ENCODE peak calls at places on chromosomes 6 and 20, in ten cellular contexts. One of them, this sample, is unnamed.

GRCh38 chr6:130129781-130130246 is 92.9 kb downstream of the SAMD3 start:
- DNase-seq in tibial artery: no peak
- DNase-seq in cardiac muscle cell: no peak
- DNase-seq in CD8-positive, alpha-beta T cell: no peak
- DNase-seq in substantia nigra: no peak
- DNase-seq in left ventricle myocardium inferior: no peak
- DNase-seq in foreskin keratinocyte: peak
- DNase-seq in right cardiac atrium: no peak
- DNase-seq in lower lobe of right lung: no peak
- DNase-seq in IMR-90: peak
- DNase-seq in this sample: no peak

GRCh38 chr6:12163149-12163548 is 127.0 kb upstream of the EDN1 start:
- DNase-seq in tibial artery: no peak
- DNase-seq in cardiac muscle cell: no peak
- DNase-seq in CD8-positive, alpha-beta T cell: peak
- DNase-seq in substantia nigra: no peak
- DNase-seq in left ventricle myocardium inferior: no peak
- DNase-seq in foreskin keratinocyte: no peak
- DNase-seq in right cardiac atrium: no peak
- DNase-seq in lower lobe of right lung: no peak
- DNase-seq in IMR-90: no peak
- DNase-seq in this sample: no peak

GRCh38 chr6:163860194-163861081 is 445.9 kb downstream of the QKI start:
- DNase-seq in tibial artery: no peak
- DNase-seq in cardiac muscle cell: peak
- DNase-seq in CD8-positive, alpha-beta T cell: no peak
- DNase-seq in substantia nigra: no peak
- DNase-seq in left ventricle myocardium inferior: peak
- DNase-seq in foreskin keratinocyte: no peak
- DNase-seq in right cardiac atrium: peak
- DNase-seq in lower lobe of right lung: no peak
- DNase-seq in IMR-90: peak
- DNase-seq in this sample: no peak

GRCh38 chr6:146950351-146950835 is 253.8 kb upstream of the STXBP5 start:
- DNase-seq in tibial artery: no peak
- DNase-seq in cardiac muscle cell: peak
- DNase-seq in CD8-positive, alpha-beta T cell: no peak
- DNase-seq in substantia nigra: no peak
- DNase-seq in left ventricle myocardium inferior: no peak
- DNase-seq in foreskin keratinocyte: peak
- DNase-seq in right cardiac atrium: no peak
- DNase-seq in lower lobe of right lung: no peak
- DNase-seq in IMR-90: peak
- DNase-seq in this sample: no peak

GRCh38 chr20:16098890-16099639 is 474.2 kb downstream of the KIF16B start:
- DNase-seq in tibial artery: no peak
- DNase-seq in cardiac muscle cell: no peak
- DNase-seq in CD8-positive, alpha-beta T cell: no peak
- DNase-seq in substantia nigra: no peak
- DNase-seq in left ventricle myocardium inferior: no peak
- DNase-seq in foreskin keratinocyte: no peak
- DNase-seq in right cardiac atrium: no peak
- DNase-seq in lower lobe of right lung: no peak
- DNase-seq in IMR-90: no peak
- DNase-seq in this sample: no peak

GRCh38 chr6:4953440-4953839 is 50.4 kb downstream of the RPP40 start:
- DNase-seq in tibial artery: no peak
- DNase-seq in cardiac muscle cell: no peak
- DNase-seq in CD8-positive, alpha-beta T cell: no peak
- DNase-seq in substantia nigra: no peak
- DNase-seq in left ventricle myocardium inferior: no peak
- DNase-seq in foreskin keratinocyte: no peak
- DNase-seq in right cardiac atrium: no peak
- DNase-seq in lower lobe of right lung: no peak
- DNase-seq in IMR-90: no peak
- DNase-seq in this sample: no peak

GRCh38 chr6:31473780-31474725 is 23.9 kb upstream of the MICB start:
- DNase-seq in tibial artery: no peak
- DNase-seq in cardiac muscle cell: peak
- DNase-seq in CD8-positive, alpha-beta T cell: no peak
- DNase-seq in substantia nigra: no peak
- DNase-seq in left ventricle myocardium inferior: no peak
- DNase-seq in foreskin keratinocyte: peak
- DNase-seq in right cardiac atrium: no peak
- DNase-seq in lower lobe of right lung: no peak
- DNase-seq in IMR-90: peak
- DNase-seq in this sample: peak

GRCh38 chr6:129843573-129843972 is 17.5 kb downstream of the TMEM244 start:
- DNase-seq in tibial artery: no peak
- DNase-seq in cardiac muscle cell: no peak
- DNase-seq in CD8-positive, alpha-beta T cell: no peak
- DNase-seq in substantia nigra: no peak
- DNase-seq in left ventricle myocardium inferior: no peak
- DNase-seq in foreskin keratinocyte: no peak
- DNase-seq in right cardiac atrium: no peak
- DNase-seq in lower lobe of right lung: no peak
- DNase-seq in IMR-90: no peak
- DNase-seq in this sample: no peak

GRCh38 chr6:157037165-157037564 is 260.0 kb downstream of the ARID1B start:
- DNase-seq in tibial artery: no peak
- DNase-seq in cardiac muscle cell: no peak
- DNase-seq in CD8-positive, alpha-beta T cell: no peak
- DNase-seq in substantia nigra: no peak
- DNase-seq in left ventricle myocardium inferior: no peak
- DNase-seq in foreskin keratinocyte: peak
- DNase-seq in right cardiac atrium: no peak
- DNase-seq in lower lobe of right lung: no peak
- DNase-seq in IMR-90: no peak
- DNase-seq in this sample: no peak

DNA sequence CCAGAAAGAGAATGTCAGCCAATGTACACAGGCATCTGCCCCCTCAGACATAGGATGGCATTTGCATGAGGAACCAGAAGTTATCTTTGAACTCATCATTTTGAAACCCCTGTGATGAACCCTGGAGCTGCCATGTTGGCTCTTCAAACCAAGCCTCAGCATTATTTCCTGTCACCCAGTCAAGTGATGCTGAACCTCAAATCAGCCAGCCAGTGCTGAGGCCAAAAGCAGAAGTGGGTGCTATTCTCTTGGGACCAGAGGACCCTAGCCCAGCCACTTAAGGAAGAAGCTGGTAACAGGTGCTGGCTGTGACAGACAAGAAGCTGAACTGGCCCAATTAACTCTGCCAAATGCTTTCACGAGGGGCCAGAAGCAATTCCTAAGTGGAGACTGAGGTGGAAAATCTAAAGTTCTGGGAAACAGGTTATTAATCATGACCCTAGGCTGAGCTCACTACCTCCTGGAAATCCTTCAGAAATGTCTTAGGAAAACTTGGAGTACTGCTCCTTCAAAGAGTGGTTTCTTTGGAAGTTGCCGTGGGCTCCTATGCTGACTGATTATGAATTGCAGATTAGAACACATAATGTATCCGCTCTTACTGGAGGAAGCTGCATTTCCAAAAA is 4.0 kb downstream of the PKIG start:
- DNase-seq in tibial artery: no peak
- DNase-seq in cardiac muscle cell: no peak
- DNase-seq in CD8-positive, alpha-beta T cell: no peak
- DNase-seq in substantia nigra: no peak
- DNase-seq in left ventricle myocardium inferior: no peak
- DNase-seq in foreskin keratinocyte: no peak
- DNase-seq in right cardiac atrium: no peak
- DNase-seq in lower lobe of right lung: no peak
- DNase-seq in IMR-90: no peak
- DNase-seq in this sample: no peak
- H3K27ac ChIP-seq in tibial artery: peak
- H3K27ac ChIP-seq in cardiac muscle cell: peak
- H3K27ac ChIP-seq in CD8-positive, alpha-beta T cell: no peak
- H3K27ac ChIP-seq in substantia nigra: no peak
- H3K27ac ChIP-seq in left ventricle myocardium inferior: peak
- H3K27ac ChIP-seq in foreskin keratinocyte: no peak
- H3K27ac ChIP-seq in right cardiac atrium: peak
- H3K27ac ChIP-seq in lower lobe of right lung: peak
- H3K27ac ChIP-seq in IMR-90: no peak
- H3K27ac ChIP-seq in this sample: no peak

DNA sequence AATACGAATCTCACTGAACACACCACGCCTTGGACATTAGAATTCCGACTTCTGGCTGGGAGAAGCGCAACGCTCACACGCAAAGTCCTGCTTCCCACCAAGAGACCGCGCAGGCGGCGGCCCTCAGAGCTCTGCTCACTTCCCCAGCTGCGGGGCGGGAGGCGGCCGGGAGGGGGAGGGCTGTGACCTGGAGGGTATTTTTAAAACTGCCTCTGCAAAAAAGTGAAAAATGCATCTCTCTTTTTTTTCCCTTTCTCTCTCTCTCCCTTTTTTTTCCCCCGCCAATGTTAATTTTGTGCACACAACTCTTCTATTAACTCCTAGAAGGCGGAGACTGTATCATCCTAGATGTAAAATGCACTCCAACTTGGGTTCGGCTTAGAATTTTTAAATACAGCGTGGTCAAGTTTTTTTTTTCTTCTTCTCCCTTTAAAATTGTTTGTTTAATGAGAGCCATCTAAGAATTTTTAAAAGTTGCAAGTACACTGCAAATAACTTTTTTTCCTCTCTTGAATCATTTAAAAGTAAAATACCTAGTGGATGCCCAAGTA is 66.4 kb downstream of the STX11 start:
- DNase-seq in tibial artery: no peak
- DNase-seq in cardiac muscle cell: no peak
- DNase-seq in CD8-positive, alpha-beta T cell: peak
- DNase-seq in substantia nigra: peak
- DNase-seq in left ventricle myocardium inferior: no peak
- DNase-seq in foreskin keratinocyte: no peak
- DNase-seq in right cardiac atrium: peak
- DNase-seq in lower lobe of right lung: peak
- DNase-seq in IMR-90: no peak
- DNase-seq in this sample: no peak
- H3K27ac ChIP-seq in tibial artery: peak
- H3K27ac ChIP-seq in cardiac muscle cell: peak
- H3K27ac ChIP-seq in CD8-positive, alpha-beta T cell: peak
- H3K27ac ChIP-seq in substantia nigra: peak
- H3K27ac ChIP-seq in left ventricle myocardium inferior: peak
- H3K27ac ChIP-seq in foreskin keratinocyte: peak
- H3K27ac ChIP-seq in right cardiac atrium: peak
- H3K27ac ChIP-seq in lower lobe of right lung: peak
- H3K27ac ChIP-seq in IMR-90: peak
- H3K27ac ChIP-seq in this sample: peak

GRCh38 chr6:36460916-36461315 is 18.1 kb downstream of the KCTD20 start:
- DNase-seq in tibial artery: no peak
- DNase-seq in cardiac muscle cell: no peak
- DNase-seq in CD8-positive, alpha-beta T cell: no peak
- DNase-seq in substantia nigra: no peak
- DNase-seq in left ventricle myocardium inferior: no peak
- DNase-seq in foreskin keratinocyte: no peak
- DNase-seq in right cardiac atrium: no peak
- DNase-seq in lower lobe of right lung: no peak
- DNase-seq in IMR-90: no peak
- DNase-seq in this sample: no peak

GRCh38 chr6:36459483-36459882 is 16.7 kb downstream of the KCTD20 start:
- DNase-seq in tibial artery: no peak
- DNase-seq in cardiac muscle cell: no peak
- DNase-seq in CD8-positive, alpha-beta T cell: no peak
- DNase-seq in substantia nigra: no peak
- DNase-seq in left ventricle myocardium inferior: no peak
- DNase-seq in foreskin keratinocyte: no peak
- DNase-seq in right cardiac atrium: no peak
- DNase-seq in lower lobe of right lung: no peak
- DNase-seq in IMR-90: no peak
- DNase-seq in this sample: no peak

DNA sequence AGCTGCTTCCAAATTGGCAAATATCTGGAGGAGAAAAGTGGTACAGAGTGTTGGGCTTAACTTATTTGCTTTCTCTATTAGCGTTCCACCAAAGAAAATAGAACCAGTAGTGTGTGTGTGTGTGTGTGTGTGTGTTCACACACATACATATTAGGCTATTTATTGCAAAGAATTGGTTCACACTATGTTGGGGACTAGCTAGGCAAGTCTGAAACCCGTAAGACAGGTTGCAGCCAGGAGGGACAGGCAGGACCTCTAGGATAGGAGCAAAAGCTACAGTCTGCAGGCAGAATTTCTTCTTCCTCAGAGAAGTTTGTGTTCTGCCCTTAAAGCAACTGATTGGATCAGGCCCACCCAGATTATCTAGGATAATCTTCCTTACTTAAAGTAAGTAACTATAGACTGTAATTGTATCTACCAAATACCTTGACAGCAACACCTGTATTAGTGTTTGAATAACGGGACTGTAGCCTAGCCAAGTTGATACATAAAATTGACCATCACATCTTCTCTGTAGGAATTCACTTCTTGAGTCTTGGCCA is 12.8 kb downstream of the KCTD20 start:
- DNase-seq in tibial artery: no peak
- DNase-seq in cardiac muscle cell: no peak
- DNase-seq in CD8-positive, alpha-beta T cell: no peak
- DNase-seq in substantia nigra: no peak
- DNase-seq in left ventricle myocardium inferior: no peak
- DNase-seq in foreskin keratinocyte: no peak
- DNase-seq in right cardiac atrium: no peak
- DNase-seq in lower lobe of right lung: no peak
- DNase-seq in IMR-90: no peak
- DNase-seq in this sample: no peak
- H3K27ac ChIP-seq in tibial artery: no peak
- H3K27ac ChIP-seq in cardiac muscle cell: peak
- H3K27ac ChIP-seq in CD8-positive, alpha-beta T cell: no peak
- H3K27ac ChIP-seq in substantia nigra: no peak
- H3K27ac ChIP-seq in left ventricle myocardium inferior: no peak
- H3K27ac ChIP-seq in foreskin keratinocyte: no peak
- H3K27ac ChIP-seq in right cardiac atrium: no peak
- H3K27ac ChIP-seq in lower lobe of right lung: no peak
- H3K27ac ChIP-seq in IMR-90: no peak
- H3K27ac ChIP-seq in this sample: no peak

DNA sequence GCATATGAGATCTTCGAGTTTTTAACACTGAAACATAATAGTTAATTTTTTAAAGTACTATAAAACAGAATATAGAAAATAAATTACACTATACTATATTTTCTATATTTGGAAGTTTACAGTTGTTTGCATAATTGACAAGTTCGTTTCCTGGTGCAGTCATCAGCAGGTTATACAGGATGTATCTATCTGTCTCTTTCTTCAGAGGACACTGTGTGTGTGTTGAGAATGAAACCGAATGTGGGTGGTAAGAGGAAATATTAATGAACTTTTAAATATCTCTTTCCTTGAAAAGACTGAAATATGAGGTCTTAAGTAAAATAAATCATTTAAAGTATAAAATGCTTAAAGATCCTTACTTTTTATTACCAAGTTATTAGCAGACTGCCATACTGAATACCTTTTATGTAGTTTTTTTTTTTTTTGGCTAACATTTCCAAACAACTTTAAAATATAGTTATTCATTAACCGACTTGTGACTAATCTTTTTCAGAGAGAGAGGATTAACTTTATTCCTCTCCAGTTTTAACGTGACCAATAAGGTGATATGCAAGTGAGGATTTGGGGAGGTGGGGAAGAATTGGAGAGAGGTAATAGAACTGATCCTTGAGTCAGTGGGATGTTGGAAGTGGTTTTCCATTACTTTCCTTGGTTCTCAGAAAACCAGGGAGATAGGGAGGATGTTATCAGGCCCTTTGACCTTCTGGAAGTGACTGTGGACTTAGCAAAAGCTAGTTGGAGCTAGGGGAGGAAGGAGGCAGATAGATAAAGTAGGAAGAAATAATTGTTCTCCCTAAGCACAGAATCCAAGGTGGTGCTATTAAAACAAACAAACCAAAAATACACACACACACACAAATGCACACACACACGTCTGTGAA is 380.0 kb upstream of the FLRT3 start:
- DNase-seq in tibial artery: no peak
- DNase-seq in cardiac muscle cell: no peak
- DNase-seq in CD8-positive, alpha-beta T cell: no peak
- DNase-seq in substantia nigra: no peak
- DNase-seq in left ventricle myocardium inferior: no peak
- DNase-seq in foreskin keratinocyte: no peak
- DNase-seq in right cardiac atrium: no peak
- DNase-seq in lower lobe of right lung: no peak
- DNase-seq in IMR-90: no peak
- DNase-seq in this sample: no peak
- H3K27ac ChIP-seq in tibial artery: no peak
- H3K27ac ChIP-seq in cardiac muscle cell: no peak
- H3K27ac ChIP-seq in CD8-positive, alpha-beta T cell: no peak
- H3K27ac ChIP-seq in substantia nigra: no peak
- H3K27ac ChIP-seq in left ventricle myocardium inferior: no peak
- H3K27ac ChIP-seq in foreskin keratinocyte: no peak
- H3K27ac ChIP-seq in right cardiac atrium: no peak
- H3K27ac ChIP-seq in lower lobe of right lung: no peak
- H3K27ac ChIP-seq in IMR-90: no peak
- H3K27ac ChIP-seq in this sample: peak

This sample was measured in epithelial cell of prostate.